ENCODE peak calls at places on chromosomes 13 and 19, in nine cellular contexts. W is iris pigment epithelial cell; M is ecto neural progenitor cell; H is colonic mucosa; P is effector memory CD8-positive, alpha-beta T cell; N is SHP77; E is HEK293T; V is NCI-H1417; J is NCI-H187 treated with DMSO at 0.1 percent for 48 hours. K is an unnamed sample.

GRCh38 chr19:829129-829758 is 1.6 kb downstream of the AZU1 start:
- DNase-seq in E (no peak), M (no peak), V (no peak), P (no peak), W (no peak), J (no peak), H (no peak), N (no peak), K (no peak)

GRCh38 chr13:21837841-21838551 is 167.1 kb downstream of the FGF9 start:
- DNase-seq in V (no peak), P (no peak), H (peak), N (no peak), E (no peak), M (no peak), J (no peak), W (no peak), K (no peak)

GRCh38 chr13:24610956-24611355 is 69.3 kb upstream of the ATP12A start:
- DNase-seq in M (no peak), H (no peak), W (no peak), E (no peak), V (no peak), N (no peak), P (no peak), J (no peak), K (no peak)

GRCh38 chr19:31096047-31096446 is 253.2 kb downstream of the TSHZ3 start:
- DNase-seq in V (no peak), N (peak), J (no peak), H (no peak), M (no peak), P (no peak), W (no peak), E (no peak), K (no peak)

GRCh38 chr19:48152552-48152951 is 17.6 kb downstream of the LIG1 start:
- DNase-seq in W (peak), H (peak), V (peak), P (peak), N (peak), E (peak), M (peak), J (no peak), K (peak)

GRCh38 chr19:45215391-45216191 is 29.6 kb downstream of the EXOC3L2 start:
- DNase-seq in N (peak), V (peak), J (no peak), H (no peak), P (no peak), E (no peak), M (no peak), W (no peak), K (no peak)

GRCh38 chr13:47100214-47100853 is 203.5 kb upstream of the HTR2A start:
- DNase-seq in W (no peak), J (no peak), P (no peak), N (no peak), E (no peak), M (no peak), H (no peak), V (no peak), K (no peak)

GRCh38 chr19:52307275-52307674 is 10.3 kb downstream of the ZNF480 start:
- DNase-seq in M (no peak), W (peak), E (no peak), P (no peak), H (no peak), V (peak), N (no peak), J (no peak), K (peak)

GRCh38 chr13:20825476-20825875 is 51.7 kb upstream of the EEF1AKMT1 start:
- DNase-seq in W (peak), J (no peak), P (no peak), V (no peak), M (no peak), E (no peak), N (peak), H (no peak), K (no peak)

GRCh38 chr19:47618771-47619170 is 9.8 kb downstream of the BICRA start:
- DNase-seq in W (no peak), J (no peak), M (no peak), V (no peak), E (no peak), P (no peak), H (no peak), N (peak), K (no peak)

GRCh38 chr13:51534075-51534817 is 50.0 kb upstream of the WDFY2 start:
- DNase-seq in E (no peak), J (no peak), P (peak), M (no peak), H (no peak), W (peak), N (no peak), V (no peak), K (no peak)

GRCh38 chr13:49112782-49113525 is 107.2 kb upstream of the MLNR start:
- DNase-seq in P (no peak), N (no peak), H (no peak), V (no peak), W (peak), J (no peak), E (no peak), M (no peak), K (no peak)

GRCh38 chr13:33633701-33634525 is 184.0 kb upstream of the RFC3 start:
- DNase-seq in V (no peak), N (no peak), H (no peak), M (no peak), W (peak), E (no peak), J (no peak), P (no peak), K (no peak)

GRCh38 chr19:14871619-14872230 is 14.2 kb downstream of the OR7A17 start:
- DNase-seq in M (no peak), J (no peak), P (no peak), N (no peak), E (peak), H (no peak), V (peak), W (peak), K (peak)

GRCh38 chr19:18274303-18274775 is at the start of gene IQCN:
- DNase-seq in E (no peak), W (peak), P (peak), H (peak), V (no peak), J (no peak), N (no peak), M (no peak), K (no peak)

GRCh38 chr13:47298506-47298905 is 401.7 kb upstream of the HTR2A start:
- DNase-seq in P (no peak), N (no peak), W (no peak), V (no peak), H (no peak), E (no peak), M (no peak), J (no peak), K (peak)

GRCh38 chr19:41521860-41522555 is 54.0 kb upstream of the CEACAM21 start:
- DNase-seq in V (peak), P (peak), N (no peak), M (peak), E (peak), J (no peak), W (no peak), H (no peak), K (no peak)